ENCODE peak calls at places on chromosomes 6 and 20, in seven cellular contexts. U is H9, F is mesendoderm, G is IMR-90, M is neuronal stem cell, S is mesenchymal stem cell, X is trophoblast cell. I is an unnamed sample.
A peak's percentile ranks its signal among the peaks of the same experiment; 100 is the strongest.

GRCh38 chr6:73566954-73567591 is 46.2 kb upstream of the EEF1A1 start:
- DNase-seq in U (no peak), F (peak; percentile 43), G (peak; percentile 35), M (no peak), S (peak; percentile 66), X (peak; percentile 89), I (no peak)

GRCh38 chr6:111602481-111603404 is 2.9 kb downstream of the TRAF3IP2 start:
- DNase-seq in U (no peak), F (no peak), G (peak; percentile 85), M (no peak), S (peak; percentile 93), X (no peak), I (no peak)

GRCh38 chr6:36780517-36781210 is 58.6 kb downstream of the CPNE5 start:
- DNase-seq in U (no peak), F (no peak), G (no peak), M (no peak), S (no peak), X (no peak), I (no peak)

GRCh38 chr6:114288696-114289095 is 54.1 kb downstream of the HS3ST5 start:
- DNase-seq in U (no peak), F (no peak), G (no peak), M (no peak), S (no peak), X (no peak), I (no peak)

GRCh38 chr6:63351995-63352586 is 32.3 kb upstream of the LGSN start:
- DNase-seq in U (no peak), F (no peak), G (peak; percentile 73), M (no peak), S (peak; percentile 65), X (peak; percentile 65), I (no peak)

GRCh38 chr6:150212745-150213144 is 69.9 kb downstream of the PPP1R14C start:
- DNase-seq in U (no peak), F (no peak), G (peak; percentile 11), M (no peak), S (peak; percentile 26), X (no peak), I (no peak)

GRCh38 chr6:84657025-84657424 is 107.4 kb downstream of the TBX18 start:
- DNase-seq in U (no peak), F (no peak), G (no peak), M (no peak), S (no peak), X (no peak), I (no peak)

GRCh38 chr20:63073051-63073737 is 66.4 kb upstream of the BHLHE23 start:
- DNase-seq in U (no peak), F (no peak), G (no peak), M (no peak), S (no peak), X (no peak), I (no peak)

GRCh38 chr6:147266821-147267220 is 62.6 kb downstream of the STXBP5 start:
- DNase-seq in U (no peak), F (no peak), G (no peak), M (no peak), S (no peak), X (no peak), I (no peak)

GRCh38 chr20:4916991-4917881 is 84.1 kb downstream of the SLC23A2 start:
- DNase-seq in U (no peak), F (no peak), G (peak; percentile 10), M (no peak), S (peak; percentile 18), X (no peak), I (no peak)

GRCh38 chr6:81772741-81773140 is 20.3 kb upstream of the TENT5A start:
- DNase-seq in U (no peak), F (no peak), G (peak; percentile 62), M (no peak), S (peak; percentile 76), X (peak; percentile 77), I (no peak)

GRCh38 chr20:2254333-2254732 is 41.5 kb upstream of the TGM3 start:
- DNase-seq in U (no peak), F (no peak), G (no peak), M (no peak), S (no peak), X (no peak), I (no peak)

GRCh38 chr6:125793863-125794262 is 3.1 kb downstream of the NCOA7 start:
- DNase-seq in U (no peak), F (no peak), G (no peak), M (no peak), S (no peak), X (no peak), I (no peak)

GRCh38 chr20:57613481-57613921 is 6.7 kb downstream of the ZBP1 start:
- DNase-seq in U (no peak), F (no peak), G (no peak), M (no peak), S (no peak), X (no peak), I (no peak)

GRCh38 chr6:136774228-136775041 is 17.8 kb downstream of the MAP3K5 start:
- DNase-seq in U (no peak), F (peak; percentile 29), G (peak; percentile 85), M (no peak), S (peak; percentile 81), X (peak; percentile 94), I (no peak)

GRCh38 chr6:119626884-119627619 is 277.5 kb upstream of the MAN1A1 start:
- DNase-seq in U (no peak), F (peak; percentile 23), G (no peak), M (no peak), S (no peak), X (no peak), I (no peak)

GRCh38 chr20:41690702-41691101 is 72.5 kb upstream of the CHD6 start:
- DNase-seq in U (no peak), F (peak; percentile 45), G (no peak), M (no peak), S (no peak), X (peak; percentile 83), I (no peak)

GRCh38 chr6:144659202-144659731 is 374.1 kb downstream of the UTRN start:
- DNase-seq in U (peak; percentile 59), F (peak; percentile 84), G (peak; percentile 51), M (peak; percentile 54), S (peak; percentile 65), X (peak; percentile 18), I (no peak)

GRCh38 chr6:118398066-118398465 is 150.0 kb upstream of the PLN start:
- DNase-seq in U (no peak), F (no peak), G (no peak), M (no peak), S (no peak), X (no peak), I (no peak)

GRCh38 chr6:19368511-19368910 is 468.7 kb upstream of the ID4 start:
- DNase-seq in U (no peak), F (peak; percentile 48), G (peak; percentile 6), M (no peak), S (no peak), X (no peak), I (no peak)

GRCh38 chr6:30763618-30764489 is 19.5 kb upstream of the IER3 start:
- DNase-seq in U (peak; percentile 59), F (peak; percentile 97), G (peak; percentile 54), M (no peak), S (peak; percentile 41), X (peak; percentile 69), I (no peak)

GRCh38 chr20:12941025-12941424 is 67.7 kb upstream of the SPTLC3 start:
- DNase-seq in U (no peak), F (no peak), G (no peak), M (no peak), S (no peak), X (no peak), I (no peak)

GRCh38 chr20:12936524-12936923 is 72.2 kb upstream of the SPTLC3 start:
- DNase-seq in U (no peak), F (no peak), G (no peak), M (no peak), S (no peak), X (no peak), I (no peak)

DNA sequence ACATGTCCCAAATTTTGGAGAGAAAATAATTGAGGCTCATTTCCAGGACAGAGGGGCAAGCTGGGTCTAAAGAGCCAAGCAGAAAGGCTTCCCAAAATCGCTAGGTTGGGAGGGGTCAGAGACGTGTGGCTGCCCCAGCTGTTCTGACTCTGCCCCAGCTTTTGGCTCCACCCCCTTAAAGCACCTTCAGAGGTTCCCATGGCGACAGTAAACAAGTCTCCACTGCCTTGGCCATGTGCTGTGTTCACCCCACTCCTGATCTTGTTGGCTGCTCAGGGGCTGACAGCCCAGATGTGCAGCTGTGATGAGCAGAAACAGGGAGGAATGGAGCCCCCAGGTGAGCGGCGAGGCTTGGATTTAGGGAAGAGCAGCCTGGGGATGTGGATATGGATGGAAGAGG is 72.8 kb upstream of the SPTLC3 start:
- DNase-seq in U (peak; percentile 52), F (peak; percentile 67), G (no peak), M (no peak), S (no peak), X (no peak), I (no peak)
- H3K18ac ChIP-seq in U (peak overlapping the region; percentile 78), F (no peak overlapping the region), G (no peak overlapping the region), M (no peak overlapping the region), S (no peak overlapping the region), X (no peak overlapping the region), I (no peak overlapping the region)

GRCh38 chr6:40302856-40303449 is 284.2 kb downstream of the LRFN2 start:
- DNase-seq in U (no peak), F (no peak), G (no peak), M (no peak), S (no peak), X (no peak), I (no peak)

GRCh38 chr6:40312213-40313015 is 274.8 kb downstream of the LRFN2 start:
- DNase-seq in U (no peak), F (no peak), G (peak; percentile 3), M (no peak), S (peak; percentile 5), X (peak; percentile 21), I (no peak)

GRCh38 chr6:40313582-40313981 is 273.6 kb downstream of the LRFN2 start:
- DNase-seq in U (no peak), F (no peak), G (no peak), M (no peak), S (no peak), X (no peak), I (no peak)

GRCh38 chr6:40308533-40309306 is 278.4 kb downstream of the LRFN2 start:
- DNase-seq in U (peak; percentile 86), F (peak; percentile 89), G (peak; percentile 26), M (peak; percentile 79), S (peak; percentile 56), X (peak; percentile 83), I (peak; percentile 29)

GRCh38 chr6:40307712-40308111 is 279.5 kb downstream of the LRFN2 start:
- DNase-seq in U (no peak), F (no peak), G (no peak), M (no peak), S (no peak), X (no peak), I (no peak)
- H3K9ac ChIP-seq in U (no peak overlapping the region), F (no peak overlapping the region), G (no peak overlapping the region), M (no peak overlapping the region), S (no peak overlapping the region), X (no peak overlapping the region), I (no peak overlapping the region)

DNA sequence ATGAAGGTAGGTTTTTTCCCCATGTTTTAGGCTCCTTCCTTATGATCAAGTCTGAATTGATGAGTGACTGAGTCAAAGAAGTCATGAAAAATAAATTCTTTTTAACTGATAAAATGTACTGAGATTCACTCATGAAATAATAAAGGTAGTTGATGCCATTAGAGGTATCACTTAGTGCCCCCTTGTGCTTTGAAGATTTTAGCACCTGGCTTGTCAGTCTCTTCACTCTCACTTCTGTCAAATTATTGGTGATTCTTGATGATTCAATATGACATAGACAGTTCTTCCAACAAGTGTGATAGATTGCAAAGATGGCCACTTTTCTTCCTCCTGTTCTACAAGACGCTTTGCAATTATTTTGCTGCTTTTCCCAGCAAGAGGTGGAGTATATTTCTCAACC is 4.2 kb upstream of the DLK2 start:
- DNase-seq in U (no peak), F (no peak), G (no peak), M (no peak), S (no peak), X (no peak), I (no peak)
- H3K18ac ChIP-seq in U (no peak overlapping the region), F (no peak overlapping the region), G (no peak overlapping the region), M (no peak overlapping the region), S (no peak overlapping the region), X (no peak overlapping the region), I (no peak overlapping the region)

GRCh38 chr6:168884646-168885086 is 369.0 kb downstream of the THBS2 start:
- DNase-seq in U (peak; percentile 87), F (peak; percentile 63), G (peak; percentile 5), M (peak; percentile 56), S (peak; percentile 31), X (peak; percentile 83), I (peak; percentile 98)
- H3K9ac ChIP-seq in U (no peak overlapping the region), F (peak overlapping the region; percentile 43), G (no peak overlapping the region), M (no peak overlapping the region), S (peak overlapping the region; percentile 58), X (no peak overlapping the region), I (no peak overlapping the region)